ENCODE peak calls at places on chromosomes 4 and X, in four cellular contexts. H is AG04449; B is lung; I is CD4-positive, alpha-beta T cell. L is an unnamed sample.

GRCh38 chrX:16479206-16479869 is 170.6 kb upstream of the S100G start:
- DNase-seq in H (no peak), B (no peak), I (no peak), L (no peak)

GRCh38 chrX:643911-644303 is 13.3 kb downstream of the SHOX start:
- DNase-seq in H (no peak), B (no peak), I (no peak), L (no peak)

GRCh38 chrX:34300871-34301270 is 168.8 kb upstream of the FAM47A start:
- DNase-seq in H (no peak), B (no peak), I (no peak), L (peak)

GRCh38 chr4:145436114-145436513 is 45.5 kb upstream of the SMAD1 start:
- DNase-seq in H (no peak), B (no peak), I (no peak), L (no peak)

GRCh38 chr4:111937368-111937767 is 207.9 kb upstream of the FAM241A start:
- DNase-seq in H (no peak), B (no peak), I (no peak), L (peak)

GRCh38 chr4:65865489-65865888 is 195.2 kb upstream of the EPHA5 start:
- DNase-seq in H (no peak), B (no peak), I (no peak), L (no peak)

GRCh38 chr4:18954538-18954937 is 933.0 kb upstream of the LCORL start:
- DNase-seq in H (no peak), B (no peak), I (no peak), L (no peak)

GRCh38 chrX:43958529-43958928 is 14.7 kb downstream of the NDP start:
- DNase-seq in H (peak), B (no peak), I (no peak), L (peak)

GRCh38 chr4:76012388-76012801 is 5.1 kb upstream of the CXCL9 start:
- DNase-seq in H (no peak), B (no peak), I (no peak), L (no peak)

GRCh38 chr4:140630246-140630645 is 61.5 kb upstream of the UCP1 start:
- DNase-seq in H (no peak), B (no peak), I (no peak), L (no peak)

GRCh38 chr4:24657768-24658617 is 73.6 kb upstream of the DHX15 start:
- DNase-seq in H (no peak), B (peak), I (no peak), L (peak)

GRCh38 chrX:18961686-18962085 is 22.2 kb downstream of the PHKA2 start:
- DNase-seq in H (no peak), B (no peak), I (no peak), L (no peak)

GRCh38 chrX:84760560-84760959 is 243.1 kb upstream of the APOOL start:
- DNase-seq in H (no peak), B (no peak), I (no peak), L (no peak)

GRCh38 chr4:148901075-148901705 is 459.0 kb upstream of the NR3C2 start:
- DNase-seq in H (no peak), B (no peak), I (no peak), L (no peak)

GRCh38 chr4:107721436-107722090 is 1.5 kb upstream of the PAPSS1 start:
- DNase-seq in H (no peak), B (no peak), I (peak), L (peak)

GRCh38 chrX:139965421-139965820 is at the start of gene CXorf66:
- DNase-seq in H (no peak), B (no peak), I (no peak), L (no peak)

GRCh38 chrX:9794495-9794894 is 8.3 kb downstream of the SHROOM2 start:
- DNase-seq in H (no peak), B (no peak), I (no peak), L (no peak)

GRCh38 chrX:9340619-9341304 is 124.1 kb upstream of the TBL1X start:
- DNase-seq in H (no peak), B (peak), I (peak), L (peak)

GRCh38 chrX:23699636-23700194 is 32.4 kb downstream of the PRDX4 start:
- DNase-seq in H (no peak), B (peak), I (no peak), L (peak)

GRCh38 chr4:110514889-110515479 is 39.0 kb downstream of the ENPEP start:
- DNase-seq in H (no peak), B (no peak), I (no peak), L (no peak)

GRCh38 chr4:184287697-184288255 is 70.1 kb upstream of the ENPP6 start:
- DNase-seq in H (no peak), B (peak), I (no peak), L (no peak)
- TF ChIP-seq CTCF in H (peak), B (no peak), I (no peak), L (peak)

DNA sequence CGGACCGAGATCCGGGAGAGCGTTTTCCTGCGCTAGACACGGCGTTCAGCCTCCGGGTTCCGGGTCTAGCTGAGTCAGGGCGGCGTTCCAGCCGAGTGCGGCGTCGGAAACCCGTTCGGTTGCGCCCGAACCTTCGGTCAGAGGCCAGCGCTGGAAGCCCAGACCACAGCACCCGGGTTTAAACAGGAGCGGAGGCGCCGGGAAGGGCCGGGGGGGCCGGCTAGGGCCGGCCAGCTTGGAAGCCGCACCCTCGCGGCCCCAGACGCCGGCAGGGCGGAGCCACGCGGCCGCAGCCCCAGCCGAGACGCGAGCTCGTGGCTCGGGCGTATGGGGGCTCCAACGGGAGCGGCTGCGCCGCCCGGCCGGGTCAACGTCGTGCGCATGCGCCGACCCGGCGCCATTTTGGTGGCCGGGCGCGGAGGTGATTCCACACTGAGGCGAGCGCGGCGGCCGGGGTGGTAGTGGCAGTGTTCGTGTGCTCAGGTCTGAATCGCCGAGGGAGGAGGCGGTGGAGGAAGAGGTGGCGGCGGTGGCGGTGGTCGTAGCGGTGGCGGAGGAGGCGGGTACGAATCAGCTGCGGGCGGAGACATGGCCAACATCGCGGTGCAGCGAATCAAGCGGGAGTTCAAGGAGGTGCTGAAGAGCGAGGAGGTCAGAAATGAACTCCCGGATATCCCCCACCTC is at the start of gene UBE2K:
- DNase-seq in H (no peak), B (peak), I (peak), L (peak)
- TF ChIP-seq CTCF in H (no peak), B (no peak), I (no peak), L (no peak)

GRCh38 chr4:16265820-16266219 is 39.5 kb upstream of the TAPT1 start:
- DNase-seq in H (no peak), B (peak), I (no peak), L (no peak)

GRCh38 chr4:16267639-16268038 is 41.4 kb upstream of the TAPT1 start:
- DNase-seq in H (no peak), B (peak), I (no peak), L (no peak)

GRCh38 chr4:16268290-16268689 is 42.0 kb upstream of the TAPT1 start:
- DNase-seq in H (no peak), B (no peak), I (no peak), L (no peak)

GRCh38 chr4:16269742-16270522 is 43.7 kb upstream of the TAPT1 start:
- DNase-seq in H (peak), B (no peak), I (no peak), L (no peak)

GRCh38 chr4:16270654-16271328 is 44.5 kb upstream of the TAPT1 start:
- DNase-seq in H (no peak), B (no peak), I (no peak), L (no peak)
- TF ChIP-seq CTCF in H (no peak), B (no peak), I (no peak), L (no peak)

GRCh38 chrX:49282647-49283011 is 13.0 kb downstream of the PPP1R3F start:
- DNase-seq in H (no peak), B (no peak), I (no peak), L (no peak)
- TF ChIP-seq CTCF in H (no peak), B (no peak), I (no peak), L (no peak)

DNA sequence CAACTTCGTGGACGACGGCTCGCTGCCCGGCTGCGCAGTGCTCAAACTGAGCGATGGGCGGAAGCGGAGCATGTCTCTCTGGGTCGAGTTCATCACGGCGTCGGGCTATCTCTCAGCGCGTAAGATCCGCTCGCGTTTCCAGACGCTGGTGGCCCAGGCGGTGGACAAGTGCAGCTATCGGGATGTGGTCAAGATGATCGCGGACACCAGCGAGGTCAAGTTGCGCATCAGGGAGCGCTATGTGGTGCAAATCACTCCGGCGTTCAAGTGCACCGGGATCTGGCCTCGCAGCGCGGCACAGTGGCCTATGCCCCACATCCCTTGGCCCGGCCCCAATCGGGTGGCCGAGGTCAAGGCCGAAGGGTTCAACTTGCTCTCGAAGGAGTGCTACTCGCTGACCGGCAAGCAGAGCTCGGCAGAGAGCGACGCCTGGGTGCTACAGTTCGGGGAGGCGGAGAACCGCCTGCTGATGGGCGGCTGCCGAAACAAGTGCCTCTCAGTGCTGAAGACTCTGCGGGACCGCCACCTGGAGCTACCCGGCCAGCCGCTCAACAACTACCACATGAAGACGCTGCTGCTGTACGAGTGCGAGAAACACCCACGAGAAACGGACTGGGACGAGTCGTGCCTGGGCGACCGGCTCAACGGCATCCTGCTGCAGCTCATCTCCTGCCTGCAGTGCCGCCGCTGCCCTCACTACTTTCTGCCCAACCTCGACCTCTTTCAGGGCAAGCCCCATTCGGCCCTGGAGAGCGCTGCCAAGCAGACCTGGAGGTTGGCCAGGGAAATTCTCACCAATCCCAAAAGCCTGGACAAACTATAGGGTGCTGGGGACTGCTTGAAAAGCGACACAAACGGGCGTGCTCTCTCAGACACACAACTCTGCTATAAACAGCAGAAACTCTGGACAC is 1.6 kb downstream of the MAB21L2 start:
- DNase-seq in H (no peak), B (no peak), I (no peak), L (peak)
- TF ChIP-seq CTCF in H (no peak), B (no peak), I (no peak), L (no peak)